ENCODE peak calls at places on chromosome 14, in ten cellular contexts. U is brain microvascular endothelial cell, H is transverse colon, S is heart left ventricle, C is spleen, O is fibroblast of pulmonary artery, A is epithelial cell of esophagus, W is mesenchymal stem cell, D is cardiac muscle cell, T is GM23338. X is an unnamed sample.

GRCh38 chr14:76480426-76480825 is 104.5 kb downstream of the ESRRB start:
- DNase-seq in A (peak; percentile 33), C (no peak), D (no peak), O (no peak), U (no peak), W (no peak), S (no peak), H (no peak), T (no peak), X (no peak)

GRCh38 chr14:88005978-88006851 is 1.3 kb downstream of the GPR65 start:
- DNase-seq in H (peak; percentile 30), A (no peak), U (no peak), W (no peak), D (no peak), O (no peak), S (no peak), C (peak; percentile 74), T (no peak), X (peak; percentile 43)

GRCh38 chr14:92867246-92867925 is 55.6 kb upstream of the CHGA start:
- DNase-seq in T (no peak), W (no peak), C (no peak), S (no peak), H (no peak), U (no peak), O (no peak), D (no peak), A (no peak), X (no peak)

GRCh38 chr14:98404811-98405210 is 867.2 kb downstream of the BCL11B start:
- DNase-seq in T (no peak), A (no peak), O (no peak), S (no peak), U (no peak), D (no peak), H (no peak), C (no peak), W (no peak), X (no peak)

GRCh38 chr14:55500219-55500701 is 59.8 kb upstream of the TBPL2 start:
- DNase-seq in S (no peak), C (no peak), H (peak; percentile 57), U (no peak), D (no peak), W (no peak), O (no peak), T (peak; percentile 82), A (no peak), X (peak; percentile 76)

GRCh38 chr14:63857467-63858030 is 4.7 kb downstream of the SYNE2 start:
- DNase-seq in O (no peak), D (no peak), T (no peak), H (no peak), C (no peak), A (peak; percentile 77), W (no peak), S (no peak), U (no peak), X (no peak)

GRCh38 chr14:81268016-81268416 is 47.3 kb upstream of the GTF2A1 start:
- DNase-seq in C (no peak), U (peak; percentile 3), O (peak; percentile 2), D (no peak), W (peak; percentile 3), H (no peak), S (no peak), A (peak; percentile 72), T (peak; percentile 33), X (no peak)

GRCh38 chr14:97641827-97642226 is 844.6 kb downstream of the VRK1 start:
- DNase-seq in W (no peak), T (no peak), A (no peak), H (no peak), O (no peak), C (no peak), S (no peak), D (no peak), U (no peak), X (no peak)

DNA sequence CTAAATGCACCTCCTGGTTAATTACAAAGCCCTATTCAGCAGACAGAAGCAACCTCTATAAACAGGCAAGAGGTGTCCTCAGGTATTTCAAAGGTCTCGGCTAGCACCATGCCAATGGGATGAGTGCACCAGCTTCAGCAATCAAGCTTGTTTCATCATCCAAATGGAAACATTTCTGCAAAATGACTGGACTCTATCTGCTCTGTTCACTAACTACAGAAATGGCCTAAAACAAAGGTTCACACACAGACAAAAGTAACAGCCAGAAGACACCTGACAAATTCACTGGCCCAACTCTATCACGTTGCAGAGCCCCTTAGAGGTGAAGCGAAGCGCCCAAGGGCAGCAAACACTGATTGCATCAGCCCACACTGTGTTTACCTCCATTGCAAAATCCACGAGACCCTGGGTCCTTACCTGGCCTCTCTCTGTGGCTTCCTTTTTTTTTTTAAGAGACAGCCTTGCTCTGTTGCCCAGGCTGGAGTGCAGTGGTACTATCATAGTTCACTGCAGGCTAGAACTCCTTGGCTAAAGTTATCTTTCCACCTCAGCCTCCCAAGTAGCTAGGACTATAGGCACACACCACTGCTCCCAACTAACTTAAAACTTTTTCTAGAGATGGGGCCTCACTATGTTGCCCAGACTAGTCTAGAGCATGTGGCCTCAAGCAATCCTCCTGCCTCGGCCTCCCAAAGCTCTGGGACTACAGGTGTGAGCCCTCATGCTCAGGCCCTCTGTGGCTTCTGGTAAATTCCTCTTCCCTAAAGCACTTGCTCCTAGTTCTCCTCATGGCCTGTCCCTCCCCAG is 8.5 kb upstream of the SYNE3 start:
- DNase-seq in H (no peak), U (no peak), D (no peak), O (no peak), T (no peak), S (no peak), W (peak; percentile 50), C (no peak), A (peak; percentile 89), X (no peak)
- H3K4me3 ChIP-seq in H (no peak overlapping the region), U (no peak overlapping the region), D (no peak overlapping the region), O (no peak overlapping the region), T (no peak overlapping the region), S (no peak overlapping the region), W (no peak overlapping the region), C (no peak overlapping the region), A (no peak overlapping the region), X (no peak overlapping the region)

GRCh38 chr14:69543341-69544249 is 31.1 kb downstream of the CCDC177 start:
- DNase-seq in C (no peak), W (peak; percentile 77), S (no peak), H (peak; percentile 35), T (peak; percentile 64), U (peak; percentile 88), O (peak; percentile 96), A (peak; percentile 98), D (peak; percentile 97), X (peak; percentile 15)

GRCh38 chr14:69553221-69553620 is 21.4 kb downstream of the CCDC177 start:
- DNase-seq in C (no peak), O (peak; percentile 92), U (peak; percentile 51), S (no peak), T (no peak), W (peak; percentile 79), A (peak; percentile 92), H (no peak), D (peak; percentile 95), X (no peak)

GRCh38 chr14:69548566-69548965 is 26.1 kb downstream of the CCDC177 start:
- DNase-seq in A (no peak), W (no peak), U (no peak), D (no peak), C (no peak), H (no peak), O (no peak), T (no peak), S (no peak), X (no peak)

GRCh38 chr14:69542311-69542710 is 32.4 kb downstream of the CCDC177 start:
- DNase-seq in D (no peak), W (no peak), T (no peak), O (no peak), A (no peak), S (no peak), H (no peak), U (no peak), C (no peak), X (no peak)

DNA sequence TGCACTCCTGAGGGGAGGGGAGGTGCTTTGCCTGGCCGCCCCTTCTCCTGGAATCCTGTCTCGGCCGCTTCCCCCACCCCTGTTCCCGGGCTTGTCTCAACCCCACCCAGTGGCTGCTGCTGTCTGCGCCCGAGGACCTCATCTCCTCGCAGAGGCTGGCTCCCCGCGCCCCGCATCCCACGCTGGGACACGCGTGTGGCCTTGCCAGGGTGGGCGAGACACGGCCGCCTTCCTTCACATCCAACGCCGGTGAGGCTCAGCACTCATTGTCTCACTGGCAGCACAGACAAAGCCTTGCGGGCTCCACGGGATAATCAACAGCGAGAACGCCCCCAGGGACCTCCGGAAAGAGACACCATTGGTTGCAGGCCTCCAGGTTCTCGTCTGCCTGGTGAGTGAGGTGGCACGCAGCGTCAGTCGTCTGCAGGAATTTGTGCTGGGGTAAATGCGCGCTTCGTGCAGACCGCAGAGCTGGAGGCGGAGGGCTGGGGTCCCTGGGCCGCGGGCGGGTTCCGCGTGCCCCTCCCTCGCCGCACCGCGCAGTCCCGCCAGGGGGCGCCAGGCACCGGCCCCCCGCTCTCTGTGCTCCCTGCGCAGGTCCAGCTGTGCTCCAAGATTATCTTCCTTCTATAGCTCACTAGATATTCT is 26.8 kb downstream of the CCDC177 start:
- DNase-seq in C (no peak), U (peak; percentile 14), T (peak; percentile 90), O (peak; percentile 20), W (peak; percentile 22), D (peak; percentile 44), H (no peak), A (no peak), S (no peak), X (peak; percentile 14)
- H3K4me3 ChIP-seq in C (no peak overlapping the region), U (peak overlapping the region; percentile 34), T (peak overlapping the region; percentile 69), O (no peak overlapping the region), W (peak overlapping the region; percentile 66), D (peak overlapping the region; percentile 16), H (no peak overlapping the region), A (no peak overlapping the region), S (no peak overlapping the region), X (no peak overlapping the region)

GRCh38 chr14:70993931-70994330 is 86.7 kb downstream of the PCNX1 start:
- DNase-seq in W (no peak), O (no peak), H (no peak), D (no peak), C (no peak), T (no peak), S (no peak), U (no peak), A (no peak), X (no peak)

GRCh38 chr14:70987042-70987441 is 79.8 kb downstream of the PCNX1 start:
- DNase-seq in O (peak; percentile 46), S (no peak), T (no peak), H (no peak), W (peak; percentile 24), U (peak; percentile 30), D (peak; percentile 55), C (no peak), A (no peak), X (no peak)

DNA sequence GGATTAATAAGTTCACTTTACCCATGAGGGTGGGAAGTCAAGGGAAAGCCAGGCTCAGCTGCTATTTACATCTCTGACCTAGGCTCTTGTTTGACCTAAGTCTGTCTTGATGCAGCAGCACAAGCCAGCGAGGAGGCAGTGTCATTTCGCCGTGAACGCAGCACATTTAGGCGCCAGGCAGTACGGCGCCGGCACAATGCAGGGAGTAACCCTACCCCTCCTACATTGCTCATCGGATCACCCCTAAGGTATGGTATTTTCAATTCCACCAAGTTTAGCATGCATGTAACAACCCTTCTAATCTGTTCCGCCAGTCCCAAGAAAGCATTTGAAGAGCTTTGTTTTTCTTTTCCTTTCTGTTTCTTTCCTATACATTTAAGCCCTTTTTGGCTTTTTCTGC is 81.2 kb downstream of the PCNX1 start:
- DNase-seq in A (no peak), D (no peak), W (no peak), T (peak; percentile 42), S (no peak), C (no peak), O (no peak), U (no peak), H (no peak), X (no peak)
- H3K4me3 ChIP-seq in A (no peak overlapping the region), D (no peak overlapping the region), W (no peak overlapping the region), T (no peak overlapping the region), S (no peak overlapping the region), C (no peak overlapping the region), O (no peak overlapping the region), U (no peak overlapping the region), H (no peak overlapping the region), X (no peak overlapping the region)

GRCh38 chr14:73402579-73402978 is 55.8 kb downstream of the NUMB start:
- DNase-seq in H (no peak), U (no peak), O (no peak), T (no peak), D (no peak), A (no peak), W (no peak), C (no peak), S (no peak), X (no peak)
- H3K4me3 ChIP-seq in H (no peak overlapping the region), U (no peak overlapping the region), O (no peak overlapping the region), T (no peak overlapping the region), D (no peak overlapping the region), A (no peak overlapping the region), W (no peak overlapping the region), C (no peak overlapping the region), S (no peak overlapping the region), X (no peak overlapping the region)

X was measured in mucosa of descending colon.